ENCODE peak calls at places on chromosomes 3 and 15, in six cellular contexts. M is left cardiac atrium, B is GM04503, V is dermis blood vessel endothelial cell, Z is Right ventricle myocardium inferior, A is DND-41. L is an unnamed sample.

GRCh38 chr15:100338971-100339444 is 2.8 kb downstream of the ADAMTS17 start:
- DNase-seq in V (peak), B (no peak), Z (no peak), M (peak), A (peak), L (peak)

GRCh38 chr15:33226559-33227181 is 32.2 kb upstream of the FMN1 start:
- DNase-seq in B (no peak), M (peak), Z (no peak), A (peak), V (peak), L (no peak)

GRCh38 chr15:73838795-73839565 is 34.4 kb upstream of the TBC1D21 start:
- DNase-seq in Z (peak), B (no peak), V (no peak), A (no peak), M (peak), L (peak)

GRCh38 chr15:41502787-41503668 is 9.4 kb downstream of the ITPKA start:
- DNase-seq in V (no peak), Z (no peak), A (no peak), B (no peak), M (no peak), L (no peak)

GRCh38 chr15:96307856-96308394 is 22.6 kb upstream of the NR2F2 start:
- DNase-seq in V (no peak), Z (no peak), A (no peak), B (no peak), M (no peak), L (no peak)

GRCh38 chr3:74561881-74562280 is 52.6 kb downstream of the CNTN3 start:
- DNase-seq in Z (no peak), B (peak), M (no peak), A (no peak), V (no peak), L (no peak)

GRCh38 chr15:58282060-58282708 is 144.0 kb downstream of the AQP9 start:
- DNase-seq in B (no peak), M (no peak), A (no peak), Z (no peak), V (no peak), L (no peak)

GRCh38 chr3:53109822-53110771 is 20.1 kb downstream of the RFT1 start:
- DNase-seq in A (peak), V (peak), M (peak), B (peak), Z (no peak), L (peak)

GRCh38 chr3:39705351-39705900 is 104.0 kb upstream of the MYRIP start:
- DNase-seq in Z (no peak), A (no peak), V (no peak), M (no peak), B (no peak), L (no peak)

GRCh38 chr3:140277886-140278285 is 342.9 kb downstream of the CLSTN2 start:
- DNase-seq in B (no peak), Z (no peak), V (no peak), M (no peak), A (no peak), L (no peak)

GRCh38 chr3:112610121-112610520 is 30.8 kb downstream of the CCDC80 start:
- DNase-seq in M (no peak), B (peak), Z (no peak), V (no peak), A (no peak), L (no peak)

GRCh38 chr3:120093923-120094775 is at the start of gene GSK3B:
- DNase-seq in M (peak), B (no peak), V (no peak), A (peak), Z (peak), L (no peak)

GRCh38 chr3:60890226-60890625 is 361.0 kb downstream of the FHIT start:
- DNase-seq in M (no peak), Z (no peak), A (no peak), B (no peak), V (no peak), L (no peak)

L was measured in psoas muscle.